ENCODE peak calls at places on chromosome 1, in ten cellular contexts. One of them, this sample, is unnamed.

GRCh38 chr1:169361281-169361680 is 6.3 kb downstream of the NME7 start:
- DNase-seq in choroid plexus epithelial cell: peak
- DNase-seq in NCI-H2081 treated with DMSO at 0.1 percent for 48 hours: no peak
- DNase-seq in kidney glomerular epithelial cell: no peak
- DNase-seq in activated CD4-positive, alpha-beta T cell treated with anti-CD3 and anti-CD28 coated beads, Interleukin-2, amount 50 U/mL, for 1 hour: no peak
- DNase-seq in NCI-H2171 treated with DMSO at 0.1 percent for 48 hours: no peak
- DNase-seq in COR-L47: no peak
- DNase-seq in T-cell: no peak
- DNase-seq in mesendoderm: no peak
- DNase-seq in kidney epithelial cell: no peak
- DNase-seq in this sample: no peak

GRCh38 chr1:168518201-168518689 is 25.6 kb downstream of the XCL2 start:
- DNase-seq in choroid plexus epithelial cell: no peak
- DNase-seq in NCI-H2081 treated with DMSO at 0.1 percent for 48 hours: no peak
- DNase-seq in kidney glomerular epithelial cell: no peak
- DNase-seq in activated CD4-positive, alpha-beta T cell treated with anti-CD3 and anti-CD28 coated beads, Interleukin-2, amount 50 U/mL, for 1 hour: no peak
- DNase-seq in NCI-H2171 treated with DMSO at 0.1 percent for 48 hours: no peak
- DNase-seq in COR-L47: no peak
- DNase-seq in T-cell: no peak
- DNase-seq in mesendoderm: no peak
- DNase-seq in kidney epithelial cell: no peak
- DNase-seq in this sample: no peak

GRCh38 chr1:29332204-29332603 is 95.9 kb downstream of the PTPRU start:
- DNase-seq in choroid plexus epithelial cell: peak
- DNase-seq in NCI-H2081 treated with DMSO at 0.1 percent for 48 hours: no peak
- DNase-seq in kidney glomerular epithelial cell: no peak
- DNase-seq in activated CD4-positive, alpha-beta T cell treated with anti-CD3 and anti-CD28 coated beads, Interleukin-2, amount 50 U/mL, for 1 hour: no peak
- DNase-seq in NCI-H2171 treated with DMSO at 0.1 percent for 48 hours: peak
- DNase-seq in COR-L47: no peak
- DNase-seq in T-cell: no peak
- DNase-seq in mesendoderm: peak
- DNase-seq in kidney epithelial cell: no peak
- DNase-seq in this sample: no peak

GRCh38 chr1:179002552-179003345 is 22.9 kb upstream of the FAM20B start:
- DNase-seq in choroid plexus epithelial cell: peak
- DNase-seq in NCI-H2081 treated with DMSO at 0.1 percent for 48 hours: no peak
- DNase-seq in kidney glomerular epithelial cell: peak
- DNase-seq in activated CD4-positive, alpha-beta T cell treated with anti-CD3 and anti-CD28 coated beads, Interleukin-2, amount 50 U/mL, for 1 hour: peak
- DNase-seq in NCI-H2171 treated with DMSO at 0.1 percent for 48 hours: peak
- DNase-seq in COR-L47: peak
- DNase-seq in T-cell: peak
- DNase-seq in mesendoderm: peak
- DNase-seq in kidney epithelial cell: no peak
- DNase-seq in this sample: peak

GRCh38 chr1:201506573-201507567 is at the start of gene CSRP1:
- DNase-seq in choroid plexus epithelial cell: peak
- DNase-seq in NCI-H2081 treated with DMSO at 0.1 percent for 48 hours: peak
- DNase-seq in kidney glomerular epithelial cell: peak
- DNase-seq in activated CD4-positive, alpha-beta T cell treated with anti-CD3 and anti-CD28 coated beads, Interleukin-2, amount 50 U/mL, for 1 hour: peak
- DNase-seq in NCI-H2171 treated with DMSO at 0.1 percent for 48 hours: peak
- DNase-seq in COR-L47: peak
- DNase-seq in T-cell: peak
- DNase-seq in mesendoderm: peak
- DNase-seq in kidney epithelial cell: no peak
- DNase-seq in this sample: peak

GRCh38 chr1:101733340-101733739 is 263.4 kb downstream of the OLFM3 start:
- DNase-seq in choroid plexus epithelial cell: no peak
- DNase-seq in NCI-H2081 treated with DMSO at 0.1 percent for 48 hours: no peak
- DNase-seq in kidney glomerular epithelial cell: no peak
- DNase-seq in activated CD4-positive, alpha-beta T cell treated with anti-CD3 and anti-CD28 coated beads, Interleukin-2, amount 50 U/mL, for 1 hour: no peak
- DNase-seq in NCI-H2171 treated with DMSO at 0.1 percent for 48 hours: no peak
- DNase-seq in COR-L47: no peak
- DNase-seq in T-cell: no peak
- DNase-seq in mesendoderm: no peak
- DNase-seq in kidney epithelial cell: no peak
- DNase-seq in this sample: no peak

GRCh38 chr1:115086176-115086830 is 3.0 kb downstream of the TSPAN2 start:
- DNase-seq in choroid plexus epithelial cell: no peak
- DNase-seq in NCI-H2081 treated with DMSO at 0.1 percent for 48 hours: no peak
- DNase-seq in kidney glomerular epithelial cell: no peak
- DNase-seq in activated CD4-positive, alpha-beta T cell treated with anti-CD3 and anti-CD28 coated beads, Interleukin-2, amount 50 U/mL, for 1 hour: no peak
- DNase-seq in NCI-H2171 treated with DMSO at 0.1 percent for 48 hours: no peak
- DNase-seq in COR-L47: no peak
- DNase-seq in T-cell: no peak
- DNase-seq in mesendoderm: no peak
- DNase-seq in kidney epithelial cell: no peak
- DNase-seq in this sample: no peak

GRCh38 chr1:201898240-201898894 is 9.7 kb downstream of the SHISA4 start:
- DNase-seq in choroid plexus epithelial cell: no peak
- DNase-seq in NCI-H2081 treated with DMSO at 0.1 percent for 48 hours: no peak
- DNase-seq in kidney glomerular epithelial cell: no peak
- DNase-seq in activated CD4-positive, alpha-beta T cell treated with anti-CD3 and anti-CD28 coated beads, Interleukin-2, amount 50 U/mL, for 1 hour: no peak
- DNase-seq in NCI-H2171 treated with DMSO at 0.1 percent for 48 hours: no peak
- DNase-seq in COR-L47: no peak
- DNase-seq in T-cell: no peak
- DNase-seq in mesendoderm: no peak
- DNase-seq in kidney epithelial cell: no peak
- DNase-seq in this sample: no peak

GRCh38 chr1:68321084-68321685 is 88.9 kb upstream of the WLS start:
- DNase-seq in choroid plexus epithelial cell: peak
- DNase-seq in NCI-H2081 treated with DMSO at 0.1 percent for 48 hours: no peak
- DNase-seq in kidney glomerular epithelial cell: peak
- DNase-seq in activated CD4-positive, alpha-beta T cell treated with anti-CD3 and anti-CD28 coated beads, Interleukin-2, amount 50 U/mL, for 1 hour: no peak
- DNase-seq in NCI-H2171 treated with DMSO at 0.1 percent for 48 hours: no peak
- DNase-seq in COR-L47: no peak
- DNase-seq in T-cell: no peak
- DNase-seq in mesendoderm: peak
- DNase-seq in kidney epithelial cell: peak
- DNase-seq in this sample: no peak

GRCh38 chr1:96365596-96365995 is 356.0 kb upstream of the PTBP2 start:
- DNase-seq in choroid plexus epithelial cell: peak
- DNase-seq in NCI-H2081 treated with DMSO at 0.1 percent for 48 hours: no peak
- DNase-seq in kidney glomerular epithelial cell: no peak
- DNase-seq in activated CD4-positive, alpha-beta T cell treated with anti-CD3 and anti-CD28 coated beads, Interleukin-2, amount 50 U/mL, for 1 hour: no peak
- DNase-seq in NCI-H2171 treated with DMSO at 0.1 percent for 48 hours: no peak
- DNase-seq in COR-L47: no peak
- DNase-seq in T-cell: no peak
- DNase-seq in mesendoderm: no peak
- DNase-seq in kidney epithelial cell: no peak
- DNase-seq in this sample: no peak

GRCh38 chr1:112700290-112701226 is 6.4 kb downstream of the RHOC start:
- DNase-seq in choroid plexus epithelial cell: peak
- DNase-seq in NCI-H2081 treated with DMSO at 0.1 percent for 48 hours: no peak
- DNase-seq in kidney glomerular epithelial cell: peak
- DNase-seq in activated CD4-positive, alpha-beta T cell treated with anti-CD3 and anti-CD28 coated beads, Interleukin-2, amount 50 U/mL, for 1 hour: peak
- DNase-seq in NCI-H2171 treated with DMSO at 0.1 percent for 48 hours: peak
- DNase-seq in COR-L47: peak
- DNase-seq in T-cell: peak
- DNase-seq in mesendoderm: peak
- DNase-seq in kidney epithelial cell: peak
- DNase-seq in this sample: peak

GRCh38 chr1:149963358-149963757 is 26.7 kb upstream of the MTMR11 start:
- DNase-seq in choroid plexus epithelial cell: no peak
- DNase-seq in NCI-H2081 treated with DMSO at 0.1 percent for 48 hours: no peak
- DNase-seq in kidney glomerular epithelial cell: no peak
- DNase-seq in activated CD4-positive, alpha-beta T cell treated with anti-CD3 and anti-CD28 coated beads, Interleukin-2, amount 50 U/mL, for 1 hour: no peak
- DNase-seq in NCI-H2171 treated with DMSO at 0.1 percent for 48 hours: no peak
- DNase-seq in COR-L47: no peak
- DNase-seq in T-cell: no peak
- DNase-seq in mesendoderm: no peak
- DNase-seq in kidney epithelial cell: no peak
- DNase-seq in this sample: no peak

GRCh38 chr1:5915587-5916571 is 76.3 kb downstream of the NPHP4 start:
- DNase-seq in choroid plexus epithelial cell: peak
- DNase-seq in NCI-H2081 treated with DMSO at 0.1 percent for 48 hours: no peak
- DNase-seq in kidney glomerular epithelial cell: peak
- DNase-seq in activated CD4-positive, alpha-beta T cell treated with anti-CD3 and anti-CD28 coated beads, Interleukin-2, amount 50 U/mL, for 1 hour: peak
- DNase-seq in NCI-H2171 treated with DMSO at 0.1 percent for 48 hours: peak
- DNase-seq in COR-L47: peak
- DNase-seq in T-cell: no peak
- DNase-seq in mesendoderm: peak
- DNase-seq in kidney epithelial cell: no peak
- DNase-seq in this sample: no peak

GRCh38 chr1:221206076-221206475 is 326.8 kb downstream of the HLX start:
- DNase-seq in choroid plexus epithelial cell: no peak
- DNase-seq in NCI-H2081 treated with DMSO at 0.1 percent for 48 hours: no peak
- DNase-seq in kidney glomerular epithelial cell: no peak
- DNase-seq in activated CD4-positive, alpha-beta T cell treated with anti-CD3 and anti-CD28 coated beads, Interleukin-2, amount 50 U/mL, for 1 hour: no peak
- DNase-seq in NCI-H2171 treated with DMSO at 0.1 percent for 48 hours: no peak
- DNase-seq in COR-L47: no peak
- DNase-seq in T-cell: no peak
- DNase-seq in mesendoderm: no peak
- DNase-seq in kidney epithelial cell: no peak
- DNase-seq in this sample: no peak

GRCh38 chr1:92291372-92291999 is 7.3 kb downstream of the GLMN start:
- DNase-seq in choroid plexus epithelial cell: peak
- DNase-seq in NCI-H2081 treated with DMSO at 0.1 percent for 48 hours: peak
- DNase-seq in kidney glomerular epithelial cell: peak
- DNase-seq in activated CD4-positive, alpha-beta T cell treated with anti-CD3 and anti-CD28 coated beads, Interleukin-2, amount 50 U/mL, for 1 hour: no peak
- DNase-seq in NCI-H2171 treated with DMSO at 0.1 percent for 48 hours: peak
- DNase-seq in COR-L47: peak
- DNase-seq in T-cell: no peak
- DNase-seq in mesendoderm: peak
- DNase-seq in kidney epithelial cell: peak
- DNase-seq in this sample: no peak

GRCh38 chr1:154431586-154432373 is 26.6 kb downstream of the IL6R start:
- DNase-seq in choroid plexus epithelial cell: peak
- DNase-seq in NCI-H2081 treated with DMSO at 0.1 percent for 48 hours: no peak
- DNase-seq in kidney glomerular epithelial cell: peak
- DNase-seq in activated CD4-positive, alpha-beta T cell treated with anti-CD3 and anti-CD28 coated beads, Interleukin-2, amount 50 U/mL, for 1 hour: peak
- DNase-seq in NCI-H2171 treated with DMSO at 0.1 percent for 48 hours: no peak
- DNase-seq in COR-L47: no peak
- DNase-seq in T-cell: no peak
- DNase-seq in mesendoderm: no peak
- DNase-seq in kidney epithelial cell: peak
- DNase-seq in this sample: no peak

GRCh38 chr1:173122344-173122880 is 71.7 kb upstream of the TNFSF18 start:
- DNase-seq in choroid plexus epithelial cell: peak
- DNase-seq in NCI-H2081 treated with DMSO at 0.1 percent for 48 hours: no peak
- DNase-seq in kidney glomerular epithelial cell: no peak
- DNase-seq in activated CD4-positive, alpha-beta T cell treated with anti-CD3 and anti-CD28 coated beads, Interleukin-2, amount 50 U/mL, for 1 hour: no peak
- DNase-seq in NCI-H2171 treated with DMSO at 0.1 percent for 48 hours: no peak
- DNase-seq in COR-L47: no peak
- DNase-seq in T-cell: no peak
- DNase-seq in mesendoderm: no peak
- DNase-seq in kidney epithelial cell: no peak
- DNase-seq in this sample: no peak

GRCh38 chr1:1784933-1785332 is 6.7 kb upstream of the NADK start:
- DNase-seq in choroid plexus epithelial cell: no peak
- DNase-seq in NCI-H2081 treated with DMSO at 0.1 percent for 48 hours: no peak
- DNase-seq in kidney glomerular epithelial cell: no peak
- DNase-seq in activated CD4-positive, alpha-beta T cell treated with anti-CD3 and anti-CD28 coated beads, Interleukin-2, amount 50 U/mL, for 1 hour: no peak
- DNase-seq in NCI-H2171 treated with DMSO at 0.1 percent for 48 hours: no peak
- DNase-seq in COR-L47: no peak
- DNase-seq in T-cell: no peak
- DNase-seq in mesendoderm: no peak
- DNase-seq in kidney epithelial cell: no peak
- DNase-seq in this sample: no peak

GRCh38 chr1:203114202-203114601 is 13.3 kb upstream of the ADORA1 start:
- DNase-seq in choroid plexus epithelial cell: no peak
- DNase-seq in NCI-H2081 treated with DMSO at 0.1 percent for 48 hours: no peak
- DNase-seq in kidney glomerular epithelial cell: no peak
- DNase-seq in activated CD4-positive, alpha-beta T cell treated with anti-CD3 and anti-CD28 coated beads, Interleukin-2, amount 50 U/mL, for 1 hour: no peak
- DNase-seq in NCI-H2171 treated with DMSO at 0.1 percent for 48 hours: no peak
- DNase-seq in COR-L47: no peak
- DNase-seq in T-cell: no peak
- DNase-seq in mesendoderm: no peak
- DNase-seq in kidney epithelial cell: no peak
- DNase-seq in this sample: no peak

GRCh38 chr1:43582162-43582566 is 51.5 kb downstream of the PTPRF start:
- DNase-seq in choroid plexus epithelial cell: peak
- DNase-seq in NCI-H2081 treated with DMSO at 0.1 percent for 48 hours: no peak
- DNase-seq in kidney glomerular epithelial cell: peak
- DNase-seq in activated CD4-positive, alpha-beta T cell treated with anti-CD3 and anti-CD28 coated beads, Interleukin-2, amount 50 U/mL, for 1 hour: no peak
- DNase-seq in NCI-H2171 treated with DMSO at 0.1 percent for 48 hours: peak
- DNase-seq in COR-L47: peak
- DNase-seq in T-cell: no peak
- DNase-seq in mesendoderm: peak
- DNase-seq in kidney epithelial cell: peak
- DNase-seq in this sample: no peak

GRCh38 chr1:23163395-23163794 is 5.3 kb downstream of the LUZP1 start:
- DNase-seq in choroid plexus epithelial cell: no peak
- DNase-seq in NCI-H2081 treated with DMSO at 0.1 percent for 48 hours: no peak
- DNase-seq in kidney glomerular epithelial cell: no peak
- DNase-seq in activated CD4-positive, alpha-beta T cell treated with anti-CD3 and anti-CD28 coated beads, Interleukin-2, amount 50 U/mL, for 1 hour: no peak
- DNase-seq in NCI-H2171 treated with DMSO at 0.1 percent for 48 hours: no peak
- DNase-seq in COR-L47: no peak
- DNase-seq in T-cell: no peak
- DNase-seq in mesendoderm: no peak
- DNase-seq in kidney epithelial cell: no peak
- DNase-seq in this sample: no peak

GRCh38 chr1:237671935-237672334 is 218.8 kb downstream of the ZP4 start:
- DNase-seq in choroid plexus epithelial cell: no peak
- DNase-seq in NCI-H2081 treated with DMSO at 0.1 percent for 48 hours: no peak
- DNase-seq in kidney glomerular epithelial cell: no peak
- DNase-seq in activated CD4-positive, alpha-beta T cell treated with anti-CD3 and anti-CD28 coated beads, Interleukin-2, amount 50 U/mL, for 1 hour: no peak
- DNase-seq in NCI-H2171 treated with DMSO at 0.1 percent for 48 hours: no peak
- DNase-seq in COR-L47: no peak
- DNase-seq in T-cell: no peak
- DNase-seq in mesendoderm: no peak
- DNase-seq in kidney epithelial cell: no peak
- DNase-seq in this sample: no peak

GRCh38 chr1:248858096-248858890 is 592 bp downstream of the ZNF692 start:
- DNase-seq in choroid plexus epithelial cell: peak
- DNase-seq in NCI-H2081 treated with DMSO at 0.1 percent for 48 hours: no peak
- DNase-seq in kidney glomerular epithelial cell: peak
- DNase-seq in activated CD4-positive, alpha-beta T cell treated with anti-CD3 and anti-CD28 coated beads, Interleukin-2, amount 50 U/mL, for 1 hour: peak
- DNase-seq in NCI-H2171 treated with DMSO at 0.1 percent for 48 hours: peak
- DNase-seq in COR-L47: peak
- DNase-seq in T-cell: no peak
- DNase-seq in mesendoderm: peak
- DNase-seq in kidney epithelial cell: no peak
- DNase-seq in this sample: no peak

GRCh38 chr1:179510038-179510437 is 65.7 kb downstream of the NPHS2 start:
- DNase-seq in choroid plexus epithelial cell: no peak
- DNase-seq in NCI-H2081 treated with DMSO at 0.1 percent for 48 hours: no peak
- DNase-seq in kidney glomerular epithelial cell: no peak
- DNase-seq in activated CD4-positive, alpha-beta T cell treated with anti-CD3 and anti-CD28 coated beads, Interleukin-2, amount 50 U/mL, for 1 hour: no peak
- DNase-seq in NCI-H2171 treated with DMSO at 0.1 percent for 48 hours: no peak
- DNase-seq in COR-L47: no peak
- DNase-seq in T-cell: no peak
- DNase-seq in mesendoderm: no peak
- DNase-seq in kidney epithelial cell: no peak
- DNase-seq in this sample: no peak

GRCh38 chr1:31818204-31818603 is 2.4 kb upstream of the SPOCD1 start:
- DNase-seq in choroid plexus epithelial cell: no peak
- DNase-seq in NCI-H2081 treated with DMSO at 0.1 percent for 48 hours: no peak
- DNase-seq in kidney glomerular epithelial cell: no peak
- DNase-seq in activated CD4-positive, alpha-beta T cell treated with anti-CD3 and anti-CD28 coated beads, Interleukin-2, amount 50 U/mL, for 1 hour: no peak
- DNase-seq in NCI-H2171 treated with DMSO at 0.1 percent for 48 hours: no peak
- DNase-seq in COR-L47: no peak
- DNase-seq in T-cell: no peak
- DNase-seq in mesendoderm: no peak
- DNase-seq in kidney epithelial cell: no peak
- DNase-seq in this sample: no peak

GRCh38 chr1:182299728-182300581 is 91.6 kb downstream of the GLUL start:
- DNase-seq in choroid plexus epithelial cell: peak
- DNase-seq in NCI-H2081 treated with DMSO at 0.1 percent for 48 hours: no peak
- DNase-seq in kidney glomerular epithelial cell: no peak
- DNase-seq in activated CD4-positive, alpha-beta T cell treated with anti-CD3 and anti-CD28 coated beads, Interleukin-2, amount 50 U/mL, for 1 hour: peak
- DNase-seq in NCI-H2171 treated with DMSO at 0.1 percent for 48 hours: peak
- DNase-seq in COR-L47: peak
- DNase-seq in T-cell: peak
- DNase-seq in mesendoderm: peak
- DNase-seq in kidney epithelial cell: no peak
- DNase-seq in this sample: no peak

This sample was measured in CD8-positive, alpha-beta T cell.